ENCODE peak calls at places on chromosome 13, in four cellular contexts. D is right atrium auricular region; W is breast epithelium; V is CD8-positive, alpha-beta memory T cell. J is an unnamed sample. For H3K4me1, the result is how much of the 10 kb centered on the place peaks cover.

GRCh38 chr13:112968910-112969691 is at the start of gene MCF2L:
- DNase-seq in D (no peak), W (no peak), V (peak), J (peak)

GRCh38 chr13:46213242-46213641 is 1.5 kb downstream of the LRRC63 start:
- DNase-seq in D (no peak), W (no peak), V (no peak), J (no peak)

GRCh38 chr13:92429231-92429630 is 797.4 kb upstream of the GPC6 start:
- DNase-seq in D (no peak), W (no peak), V (no peak), J (no peak)

GRCh38 chr13:101875717-101876393 is 423.4 kb downstream of the ITGBL1 start:
- DNase-seq in D (no peak), W (no peak), V (no peak), J (no peak)

GRCh38 chr13:113307491-113307890 is 10.5 kb downstream of the LAMP1 start:
- DNase-seq in D (no peak), W (no peak), V (no peak), J (no peak)

GRCh38 chr13:107867701-107868661 is 347.4 kb downstream of the LIG4 start:
- DNase-seq in D (no peak), W (no peak), V (no peak), J (no peak)

GRCh38 chr13:83355042-83355441 is 527.2 kb downstream of the SLITRK1 start:
- DNase-seq in D (no peak), W (no peak), V (no peak), J (no peak)

GRCh38 chr13:107203146-107203847 is 635.4 kb upstream of the ARGLU1 start:
- DNase-seq in D (no peak), W (no peak), V (no peak), J (no peak)

GRCh38 chr13:67147257-67148218 is 82.6 kb downstream of the PCDH9 start:
- DNase-seq in D (no peak), W (no peak), V (no peak), J (no peak)

GRCh38 chr13:44816701-44817684 is 172.3 kb downstream of the NUFIP1 start:
- DNase-seq in D (no peak), W (no peak), V (no peak), J (no peak)

GRCh38 chr13:58921129-58921528 is 1242.6 kb downstream of the DIAPH3 start:
- DNase-seq in D (no peak), W (no peak), V (no peak), J (no peak)

GRCh38 chr13:96958286-96958891 is 35.9 kb downstream of the OXGR1 start:
- DNase-seq in D (no peak), W (no peak), V (no peak), J (no peak)

GRCh38 chr13:34161829-34162544 is 344.0 kb downstream of the RFC3 start:
- DNase-seq in D (no peak), W (no peak), V (no peak), J (no peak)

GRCh38 chr13:20125129-20125782 is 35.6 kb downstream of the GJA3 start:
- DNase-seq in D (no peak), W (no peak), V (no peak), J (no peak)

GRCh38 chr13:34357435-34358232 is 539.7 kb downstream of the RFC3 start:
- DNase-seq in D (no peak), W (no peak), V (no peak), J (no peak)

GRCh38 chr13:32309812-32310706 is 5.1 kb downstream of the ZAR1L start:
- DNase-seq in D (no peak), W (no peak), V (peak), J (no peak)

GRCh38 chr13:27821566-27821965 is 29.3 kb downstream of the GSX1 start:
- DNase-seq in D (no peak), W (no peak), V (no peak), J (no peak)

GRCh38 chr13:87954116-87954515 is 282.9 kb downstream of the SLITRK5 start:
- DNase-seq in D (no peak), W (no peak), V (no peak), J (no peak)

GRCh38 chr13:113413178-113413897 is 40.0 kb downstream of the ADPRHL1 start:
- DNase-seq in D (no peak), W (no peak), V (no peak), J (no peak)

GRCh38 chr13:42893346-42893745 is 98.7 kb downstream of the EPSTI1 start:
- DNase-seq in D (no peak), W (no peak), V (no peak), J (no peak)

GRCh38 chr13:46181799-46182490 is at the start of gene LCP1:
- DNase-seq in D (no peak), W (peak), V (peak), J (peak)

GRCh38 chr13:29304148-29304547 is 291.3 kb downstream of the SLC7A1 start:
- DNase-seq in D (no peak), W (no peak), V (no peak), J (no peak)

GRCh38 chr13:87398047-87398446 is 273.1 kb upstream of the SLITRK5 start:
- DNase-seq in D (no peak), W (no peak), V (no peak), J (no peak)

GRCh38 chr13:28499579-28499978 is 4.7 kb upstream of the FLT1 start:
- DNase-seq in D (no peak), W (no peak), V (no peak), J (no peak)

GRCh38 chr13:47545630-47546029 is 455.4 kb downstream of the SUCLA2 start:
- DNase-seq in D (no peak), W (peak), V (no peak), J (no peak)

GRCh38 chr13:44052843-44053607 is 173.3 kb downstream of the LACC1 start:
- DNase-seq in D (no peak), W (peak), V (no peak), J (no peak)

GRCh38 chr13:40994581-40995230 is 24.4 kb downstream of the ELF1 start:
- DNase-seq in D (no peak), W (no peak), V (no peak), J (no peak)
- H3K4me3 ChIP-seq in D (no peak), W (no peak), V (no peak), J (no peak)

GRCh38 chr13:26660761-26661160 is 99.8 kb downstream of the GPR12 start:
- DNase-seq in D (no peak), W (no peak), V (no peak), J (no peak)
- H3K4me1 ChIP-seq in D (under half), W (under half), V (under half), J (under half)

GRCh38 chr13:31198524-31198923 is 1.3 kb upstream of the B3GLCT start:
- DNase-seq in D (no peak), W (no peak), V (no peak), J (no peak)

GRCh38 chr13:31199849-31200635 is at the start of gene B3GLCT:
- DNase-seq in D (peak), W (peak), V (peak), J (peak)

GRCh38 chr13:31200636-31200970 is 828 bp downstream of the B3GLCT start:
- DNase-seq in D (no peak), W (no peak), V (no peak), J (peak)

GRCh38 chr13:31199527-31199848 is 287 bp upstream of the B3GLCT start:
- DNase-seq in D (no peak), W (no peak), V (no peak), J (no peak)

GRCh38 chr13:31201341-31202024 is 1.7 kb downstream of the B3GLCT start:
- DNase-seq in D (no peak), W (no peak), V (no peak), J (no peak)
- H3K4me3 ChIP-seq in D (peak), W (peak), V (peak), J (peak)

DNA sequence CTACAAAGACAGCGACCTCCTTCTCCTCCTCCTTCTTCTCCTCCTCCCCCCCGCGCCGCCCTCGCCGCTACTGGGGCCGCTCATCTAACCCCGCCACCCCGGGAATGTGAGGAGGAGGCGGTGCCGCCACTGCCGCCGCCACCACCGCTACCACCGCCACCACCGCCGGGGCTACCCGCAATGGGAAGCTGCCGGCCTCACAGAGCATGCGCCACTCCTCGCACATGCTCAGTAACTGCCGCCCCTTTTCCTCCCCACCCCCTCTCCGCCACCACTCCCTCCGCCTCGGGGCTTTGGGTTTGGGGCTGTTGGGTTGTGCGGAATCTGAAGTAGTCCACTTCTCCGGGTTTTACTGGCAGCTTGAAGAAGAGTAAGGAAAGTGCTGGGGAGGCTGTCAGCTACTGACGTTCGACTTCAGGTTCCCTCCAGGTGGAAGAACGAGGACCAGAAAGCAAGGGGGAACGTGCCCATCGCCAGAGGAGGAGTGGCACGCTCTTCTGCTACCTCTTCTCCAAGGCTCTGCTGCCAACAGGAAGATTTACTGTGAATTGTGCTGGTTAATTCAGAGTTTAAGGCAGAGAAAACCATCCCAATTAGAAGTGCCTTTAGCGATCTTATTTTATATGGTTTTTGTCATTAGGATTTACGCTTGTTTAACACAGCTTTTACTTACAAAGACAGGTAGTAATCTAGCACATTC is at the start of gene MYCBP2:
- DNase-seq in D (peak), W (peak), V (peak), J (peak)
- H3K4me1 ChIP-seq in D (under half), W (under half), V (half or more), J (under half)

J was measured in effector memory CD4-positive, alpha-beta T cell.